ENCODE peak calls at places on chromosome 15, in five cellular contexts. One of them, this sample, is unnamed.

GRCh38 chr15:39699531-39700110 is 83.0 kb downstream of the FSIP1 start:
- DNase-seq in psoas muscle: no peak
- DNase-seq in cardiac fibroblast: peak
- DNase-seq in heart left ventricle: no peak
- DNase-seq in lower lobe of right lung: no peak
- DNase-seq in this sample: no peak

GRCh38 chr15:70955151-70955550 is 62.5 kb downstream of the LRRC49 start:
- DNase-seq in psoas muscle: no peak
- DNase-seq in cardiac fibroblast: no peak
- DNase-seq in heart left ventricle: no peak
- DNase-seq in lower lobe of right lung: no peak
- DNase-seq in this sample: no peak

GRCh38 chr15:55239440-55240124 is 42.8 kb upstream of the RSL24D1 start:
- DNase-seq in psoas muscle: no peak
- DNase-seq in cardiac fibroblast: no peak
- DNase-seq in heart left ventricle: no peak
- DNase-seq in lower lobe of right lung: no peak
- DNase-seq in this sample: no peak

GRCh38 chr15:43293402-43293801 is 26.7 kb upstream of the TGM5 start:
- DNase-seq in psoas muscle: no peak
- DNase-seq in cardiac fibroblast: no peak
- DNase-seq in heart left ventricle: no peak
- DNase-seq in lower lobe of right lung: no peak
- DNase-seq in this sample: no peak

GRCh38 chr15:94040523-94041248 is 190.7 kb upstream of the MCTP2 start:
- DNase-seq in psoas muscle: no peak
- DNase-seq in cardiac fibroblast: no peak
- DNase-seq in heart left ventricle: no peak
- DNase-seq in lower lobe of right lung: no peak
- DNase-seq in this sample: no peak

GRCh38 chr15:29312387-29312786 is 42.8 kb upstream of the NSMCE3 start:
- DNase-seq in psoas muscle: no peak
- DNase-seq in cardiac fibroblast: peak
- DNase-seq in heart left ventricle: no peak
- DNase-seq in lower lobe of right lung: no peak
- DNase-seq in this sample: no peak

GRCh38 chr15:101437209-101437608 is 52.3 kb downstream of the PCSK6 start:
- DNase-seq in psoas muscle: no peak
- DNase-seq in cardiac fibroblast: no peak
- DNase-seq in heart left ventricle: no peak
- DNase-seq in lower lobe of right lung: no peak
- DNase-seq in this sample: peak

GRCh38 chr15:84824260-84824690 is 7.1 kb downstream of the ALPK3 start:
- DNase-seq in psoas muscle: peak
- DNase-seq in cardiac fibroblast: no peak
- DNase-seq in heart left ventricle: peak
- DNase-seq in lower lobe of right lung: no peak
- DNase-seq in this sample: no peak

GRCh38 chr15:43082509-43082908 is 23.3 kb downstream of the UBR1 start:
- DNase-seq in psoas muscle: no peak
- DNase-seq in cardiac fibroblast: no peak
- DNase-seq in heart left ventricle: no peak
- DNase-seq in lower lobe of right lung: no peak
- DNase-seq in this sample: no peak

GRCh38 chr15:47405768-47406167 is 311.5 kb upstream of the SEMA6D start:
- DNase-seq in psoas muscle: no peak
- DNase-seq in cardiac fibroblast: no peak
- DNase-seq in heart left ventricle: no peak
- DNase-seq in lower lobe of right lung: no peak
- DNase-seq in this sample: no peak

GRCh38 chr15:69842851-69843250 is 254.9 kb downstream of the TLE3 start:
- DNase-seq in psoas muscle: no peak
- DNase-seq in cardiac fibroblast: no peak
- DNase-seq in heart left ventricle: no peak
- DNase-seq in lower lobe of right lung: no peak
- DNase-seq in this sample: no peak

GRCh38 chr15:69838338-69838737 is 259.4 kb downstream of the TLE3 start:
- DNase-seq in psoas muscle: no peak
- DNase-seq in cardiac fibroblast: no peak
- DNase-seq in heart left ventricle: no peak
- DNase-seq in lower lobe of right lung: no peak
- DNase-seq in this sample: peak

GRCh38 chr15:69841046-69841828 is 256.5 kb downstream of the TLE3 start:
- DNase-seq in psoas muscle: no peak
- DNase-seq in cardiac fibroblast: no peak
- DNase-seq in heart left ventricle: no peak
- DNase-seq in lower lobe of right lung: no peak
- DNase-seq in this sample: peak

GRCh38 chr15:69836526-69837230 is 261.0 kb downstream of the TLE3 start:
- DNase-seq in psoas muscle: no peak
- DNase-seq in cardiac fibroblast: no peak
- DNase-seq in heart left ventricle: no peak
- DNase-seq in lower lobe of right lung: no peak
- DNase-seq in this sample: peak

DNA sequence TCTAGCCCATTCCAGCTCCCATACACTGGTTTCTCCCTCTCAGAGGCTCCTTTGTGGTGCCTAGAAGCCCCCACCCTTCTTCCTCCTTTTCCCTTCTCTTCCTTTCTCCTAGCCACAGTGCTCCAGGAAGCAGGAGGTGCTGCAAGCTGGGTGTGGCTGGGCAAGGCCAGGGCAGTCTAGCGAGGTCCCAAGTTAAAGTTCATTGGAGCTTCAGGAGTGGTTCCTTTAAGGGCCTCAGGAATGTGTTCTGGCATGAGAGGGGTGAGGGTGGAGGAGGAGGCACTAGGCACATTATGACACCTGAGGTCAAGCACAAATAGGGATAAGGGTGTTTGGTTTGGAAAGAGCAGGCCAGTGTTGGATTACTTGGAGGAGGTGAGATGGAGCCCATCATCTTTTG is 258.8 kb downstream of the TLE3 start:
- DNase-seq in psoas muscle: no peak
- DNase-seq in cardiac fibroblast: no peak
- DNase-seq in heart left ventricle: no peak
- DNase-seq in lower lobe of right lung: no peak
- DNase-seq in this sample: no peak
- H3K4me3 ChIP-seq in psoas muscle: no peak
- H3K4me3 ChIP-seq in cardiac fibroblast: no peak
- H3K4me3 ChIP-seq in heart left ventricle: no peak
- H3K4me3 ChIP-seq in lower lobe of right lung: no peak
- H3K4me3 ChIP-seq in this sample: no peak

GRCh38 chr15:37111427-37111717 is 11.0 kb upstream of the MEIS2 start:
- DNase-seq in psoas muscle: no peak
- DNase-seq in cardiac fibroblast: no peak
- DNase-seq in heart left ventricle: no peak
- DNase-seq in lower lobe of right lung: no peak
- DNase-seq in this sample: no peak
- H3K4me3 ChIP-seq in psoas muscle: no peak
- H3K4me3 ChIP-seq in cardiac fibroblast: no peak
- H3K4me3 ChIP-seq in heart left ventricle: peak
- H3K4me3 ChIP-seq in lower lobe of right lung: no peak
- H3K4me3 ChIP-seq in this sample: no peak

GRCh38 chr15:45376967-45377629 is 1.2 kb downstream of the GATM start:
- DNase-seq in psoas muscle: no peak
- DNase-seq in cardiac fibroblast: no peak
- DNase-seq in heart left ventricle: no peak
- DNase-seq in lower lobe of right lung: no peak
- DNase-seq in this sample: no peak
- H3K4me3 ChIP-seq in psoas muscle: peak
- H3K4me3 ChIP-seq in cardiac fibroblast: no peak
- H3K4me3 ChIP-seq in heart left ventricle: peak
- H3K4me3 ChIP-seq in lower lobe of right lung: peak
- H3K4me3 ChIP-seq in this sample: peak

GRCh38 chr15:69532856-69533255 is 80.2 kb downstream of the RPLP1 start:
- DNase-seq in psoas muscle: no peak
- DNase-seq in cardiac fibroblast: no peak
- DNase-seq in heart left ventricle: no peak
- DNase-seq in lower lobe of right lung: no peak
- DNase-seq in this sample: no peak

GRCh38 chr15:69530234-69530633 is 77.6 kb downstream of the RPLP1 start:
- DNase-seq in psoas muscle: no peak
- DNase-seq in cardiac fibroblast: no peak
- DNase-seq in heart left ventricle: no peak
- DNase-seq in lower lobe of right lung: no peak
- DNase-seq in this sample: no peak

GRCh38 chr15:69532066-69532465 is 79.4 kb downstream of the RPLP1 start:
- DNase-seq in psoas muscle: no peak
- DNase-seq in cardiac fibroblast: no peak
- DNase-seq in heart left ventricle: no peak
- DNase-seq in lower lobe of right lung: no peak
- DNase-seq in this sample: no peak

GRCh38 chr15:69533504-69533903 is 80.9 kb downstream of the RPLP1 start:
- DNase-seq in psoas muscle: no peak
- DNase-seq in cardiac fibroblast: no peak
- DNase-seq in heart left ventricle: no peak
- DNase-seq in lower lobe of right lung: no peak
- DNase-seq in this sample: no peak

GRCh38 chr15:69531302-69532027 is 78.8 kb downstream of the RPLP1 start:
- DNase-seq in psoas muscle: no peak
- DNase-seq in cardiac fibroblast: no peak
- DNase-seq in heart left ventricle: peak
- DNase-seq in lower lobe of right lung: no peak
- DNase-seq in this sample: no peak
- H3K4me3 ChIP-seq in psoas muscle: no peak
- H3K4me3 ChIP-seq in cardiac fibroblast: no peak
- H3K4me3 ChIP-seq in heart left ventricle: no peak
- H3K4me3 ChIP-seq in lower lobe of right lung: no peak
- H3K4me3 ChIP-seq in this sample: no peak

GRCh38 chr15:68843425-68844311 is 23.0 kb upstream of the ANP32A start:
- DNase-seq in psoas muscle: no peak
- DNase-seq in cardiac fibroblast: peak
- DNase-seq in heart left ventricle: no peak
- DNase-seq in lower lobe of right lung: peak
- DNase-seq in this sample: peak
- H3K4me3 ChIP-seq in psoas muscle: peak
- H3K4me3 ChIP-seq in cardiac fibroblast: peak
- H3K4me3 ChIP-seq in heart left ventricle: peak
- H3K4me3 ChIP-seq in lower lobe of right lung: peak
- H3K4me3 ChIP-seq in this sample: peak

GRCh38 chr15:58923284-58923683 is 10.2 kb downstream of the SLTM start:
- DNase-seq in psoas muscle: no peak
- DNase-seq in cardiac fibroblast: no peak
- DNase-seq in heart left ventricle: no peak
- DNase-seq in lower lobe of right lung: no peak
- DNase-seq in this sample: no peak

GRCh38 chr15:58923696-58924300 is 9.7 kb downstream of the SLTM start:
- DNase-seq in psoas muscle: peak
- DNase-seq in cardiac fibroblast: peak
- DNase-seq in heart left ventricle: no peak
- DNase-seq in lower lobe of right lung: no peak
- DNase-seq in this sample: no peak

GRCh38 chr15:58926823-58927222 is 6.7 kb downstream of the SLTM start:
- DNase-seq in psoas muscle: no peak
- DNase-seq in cardiac fibroblast: no peak
- DNase-seq in heart left ventricle: no peak
- DNase-seq in lower lobe of right lung: no peak
- DNase-seq in this sample: no peak

GRCh38 chr15:58921267-58921666 is 12.2 kb downstream of the SLTM start:
- DNase-seq in psoas muscle: no peak
- DNase-seq in cardiac fibroblast: no peak
- DNase-seq in heart left ventricle: no peak
- DNase-seq in lower lobe of right lung: no peak
- DNase-seq in this sample: no peak

DNA sequence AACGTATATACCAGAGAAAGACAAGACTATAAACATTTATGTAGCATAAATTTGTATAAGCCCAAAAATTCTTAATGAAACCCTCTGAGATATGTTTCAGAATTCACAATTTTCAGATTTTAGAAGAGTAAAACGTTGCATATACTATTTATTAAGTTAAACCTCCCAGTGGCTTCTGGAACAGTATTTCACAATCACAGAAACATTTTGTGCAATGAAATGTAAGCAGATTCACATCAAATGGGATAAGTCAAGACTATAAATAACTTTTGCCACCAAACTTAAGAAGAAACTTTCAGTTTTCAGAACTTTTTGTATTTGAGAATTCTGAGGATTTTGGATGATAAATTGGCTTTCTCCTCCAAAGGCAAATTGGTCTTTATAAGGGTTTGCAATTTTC is 9.2 kb downstream of the SLTM start:
- DNase-seq in psoas muscle: no peak
- DNase-seq in cardiac fibroblast: peak
- DNase-seq in heart left ventricle: no peak
- DNase-seq in lower lobe of right lung: no peak
- DNase-seq in this sample: no peak
- H3K4me3 ChIP-seq in psoas muscle: no peak
- H3K4me3 ChIP-seq in cardiac fibroblast: no peak
- H3K4me3 ChIP-seq in heart left ventricle: no peak
- H3K4me3 ChIP-seq in lower lobe of right lung: no peak
- H3K4me3 ChIP-seq in this sample: no peak

DNA sequence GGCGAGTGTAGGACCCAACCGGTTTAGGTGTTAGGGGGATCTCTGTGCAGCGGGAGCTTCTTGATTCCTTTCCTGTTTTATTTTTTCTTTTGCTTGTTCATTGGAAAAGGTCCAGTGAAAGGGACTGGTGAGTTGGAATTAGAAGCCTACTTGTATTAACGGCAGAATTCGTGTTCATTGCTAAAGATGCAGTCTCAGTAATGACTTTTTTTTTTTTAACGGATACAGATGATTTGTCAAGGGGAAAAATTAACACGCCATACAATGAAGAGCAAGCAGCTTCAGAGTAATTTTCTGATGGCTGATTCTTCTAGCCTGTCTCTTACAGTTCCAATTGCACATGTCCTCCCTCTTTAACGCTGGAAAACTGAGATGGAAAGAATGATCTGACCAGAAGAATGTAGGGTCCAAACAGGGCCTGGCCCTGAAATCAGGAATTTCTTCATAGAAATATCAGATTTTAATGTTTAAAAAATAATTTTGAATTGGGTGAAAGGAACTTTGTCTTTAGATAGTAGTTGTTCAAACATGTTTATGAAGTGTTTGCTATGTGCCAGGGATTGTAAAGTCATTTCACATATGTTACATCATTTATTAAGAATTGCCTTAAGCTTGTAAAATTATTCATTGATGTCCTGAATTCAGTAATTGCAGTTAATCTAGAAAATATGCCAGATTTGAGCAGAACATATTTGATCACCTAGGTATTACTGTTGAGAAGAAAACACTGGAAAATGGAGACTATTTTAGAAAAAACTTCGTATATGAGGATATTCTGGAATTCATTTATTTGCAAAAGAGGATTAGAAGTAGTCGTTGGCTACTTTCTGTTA is 1.4 kb downstream of the MAPK6 start:
- DNase-seq in psoas muscle: no peak
- DNase-seq in cardiac fibroblast: peak
- DNase-seq in heart left ventricle: no peak
- DNase-seq in lower lobe of right lung: no peak
- DNase-seq in this sample: no peak
- H3K4me3 ChIP-seq in psoas muscle: peak
- H3K4me3 ChIP-seq in cardiac fibroblast: peak
- H3K4me3 ChIP-seq in heart left ventricle: peak
- H3K4me3 ChIP-seq in lower lobe of right lung: peak
- H3K4me3 ChIP-seq in this sample: peak

GRCh38 chr15:100042558-100042957 is 299.2 kb downstream of the ADAMTS17 start:
- DNase-seq in psoas muscle: no peak
- DNase-seq in cardiac fibroblast: peak
- DNase-seq in heart left ventricle: no peak
- DNase-seq in lower lobe of right lung: no peak
- DNase-seq in this sample: no peak
- H3K4me3 ChIP-seq in psoas muscle: peak
- H3K4me3 ChIP-seq in cardiac fibroblast: no peak
- H3K4me3 ChIP-seq in heart left ventricle: no peak
- H3K4me3 ChIP-seq in lower lobe of right lung: no peak
- H3K4me3 ChIP-seq in this sample: no peak

GRCh38 chr15:22949074-22949547 is 31.1 kb downstream of the CYFIP1 start:
- DNase-seq in psoas muscle: peak
- DNase-seq in cardiac fibroblast: peak
- DNase-seq in heart left ventricle: peak
- DNase-seq in lower lobe of right lung: no peak
- DNase-seq in this sample: peak
- H3K4me3 ChIP-seq in psoas muscle: peak
- H3K4me3 ChIP-seq in cardiac fibroblast: peak
- H3K4me3 ChIP-seq in heart left ventricle: peak
- H3K4me3 ChIP-seq in lower lobe of right lung: peak
- H3K4me3 ChIP-seq in this sample: no peak

This sample was measured in kidney.